ENCODE peak calls at places on chromosomes 4 and X, in eight cellular contexts. I, W, N, D, T, Y, Q and J are unnamed samples.

GRCh38 chrX:123749643-123750042 is 16.8 kb upstream of the THOC2 start:
- DNase-seq in I (no peak), W (no peak), N (no peak), D (no peak), T (no peak), Y (no peak), Q (no peak), J (no peak)

GRCh38 chrX:22399793-22400192 is 127.1 kb downstream of the CBLL2 start:
- DNase-seq in I (peak), W (peak), N (no peak), D (no peak), T (no peak), Y (no peak), Q (no peak), J (peak)

GRCh38 chr4:184324939-184325477 is 107.3 kb upstream of the ENPP6 start:
- DNase-seq in I (no peak), W (no peak), N (no peak), D (no peak), T (peak), Y (no peak), Q (no peak), J (no peak)

GRCh38 chr4:25857403-25857802 is 5.4 kb downstream of the SEL1L3 start:
- DNase-seq in I (no peak), W (no peak), N (no peak), D (no peak), T (no peak), Y (no peak), Q (peak), J (no peak)

GRCh38 chr4:2686379-2687265 is 69.5 kb downstream of the TNIP2 start:
- DNase-seq in I (no peak), W (no peak), N (no peak), D (no peak), T (no peak), Y (no peak), Q (no peak), J (no peak)

GRCh38 chr4:4388418-4388817 is 1.5 kb downstream of the NSG1 start:
- DNase-seq in I (no peak), W (no peak), N (no peak), D (no peak), T (no peak), Y (no peak), Q (no peak), J (no peak)

GRCh38 chr4:140136509-140136908 is 17.5 kb downstream of the MAML3 start:
- DNase-seq in I (no peak), W (peak), N (no peak), D (no peak), T (no peak), Y (no peak), Q (no peak), J (no peak)

GRCh38 chr4:41339812-41340809 is 83.4 kb downstream of the UCHL1 start:
- DNase-seq in I (no peak), W (peak), N (no peak), D (no peak), T (no peak), Y (no peak), Q (peak), J (no peak)

GRCh38 chrX:2707334-2707760 is 16.3 kb downstream of the CD99 start:
- DNase-seq in I (peak), W (peak), N (peak), D (peak), T (peak), Y (peak), Q (peak), J (peak)

GRCh38 chrX:151873096-151873495 is 39.6 kb upstream of the MAGEA4 start:
- DNase-seq in I (no peak), W (peak), N (no peak), D (no peak), T (no peak), Y (no peak), Q (no peak), J (no peak)

GRCh38 chr4:151887816-151888180 is 127.0 kb upstream of the GATB start:
- DNase-seq in I (no peak), W (no peak), N (no peak), D (no peak), T (no peak), Y (no peak), Q (no peak), J (no peak)

GRCh38 chr4:38728651-38729141 is 54.1 kb downstream of the TLR10 start:
- DNase-seq in I (no peak), W (no peak), N (no peak), D (no peak), T (peak), Y (peak), Q (peak), J (peak)

GRCh38 chr4:39812500-39812899 is 114.6 kb downstream of the UBE2K start:
- DNase-seq in I (no peak), W (no peak), N (no peak), D (no peak), T (no peak), Y (no peak), Q (no peak), J (no peak)

GRCh38 chr4:4762909-4763814 is 96.3 kb upstream of the MSX1 start:
- DNase-seq in I (no peak), W (peak), N (no peak), D (no peak), T (no peak), Y (no peak), Q (peak), J (peak)

GRCh38 chr4:139208404-139208945 is 31.5 kb upstream of the ELF2 start:
- DNase-seq in I (no peak), W (peak), N (no peak), D (peak), T (no peak), Y (no peak), Q (no peak), J (no peak)

GRCh38 chr4:76570141-76570989 is 135.3 kb downstream of the SHROOM3 start:
- DNase-seq in I (no peak), W (peak), N (no peak), D (no peak), T (no peak), Y (no peak), Q (no peak), J (no peak)

GRCh38 chrX:133249659-133250058 is 31.5 kb upstream of the TFDP3 start:
- DNase-seq in I (no peak), W (peak), N (no peak), D (no peak), T (no peak), Y (no peak), Q (no peak), J (no peak)

GRCh38 chr4:153538408-153539057 is 72.4 kb downstream of the TMEM131L start:
- DNase-seq in I (no peak), W (no peak), N (no peak), D (no peak), T (no peak), Y (no peak), Q (no peak), J (no peak)

GRCh38 chr4:95191537-95191936 is 357.2 kb downstream of the UNC5C start:
- DNase-seq in I (no peak), W (no peak), N (no peak), D (no peak), T (no peak), Y (no peak), Q (no peak), J (no peak)

GRCh38 chr4:95193391-95194224 is 355.2 kb downstream of the UNC5C start:
- DNase-seq in I (no peak), W (no peak), N (no peak), D (no peak), T (no peak), Y (no peak), Q (no peak), J (no peak)

GRCh38 chr4:95188701-95189401 is 359.9 kb downstream of the UNC5C start:
- DNase-seq in I (no peak), W (no peak), N (no peak), D (no peak), T (no peak), Y (no peak), Q (no peak), J (no peak)

GRCh38 chr4:95190751-95191436 is 357.9 kb downstream of the UNC5C start:
- DNase-seq in I (no peak), W (peak), N (no peak), D (no peak), T (peak), Y (no peak), Q (no peak), J (no peak)
- H3K27ac ChIP-seq in I (no peak), W (no peak), N (no peak), D (no peak), T (no peak), Y (no peak), Q (no peak), J (no peak)

GRCh38 chr4:77740480-77740879 is 78.7 kb downstream of the CNOT6L start:
- DNase-seq in I (no peak), W (no peak), N (no peak), D (no peak), T (no peak), Y (no peak), Q (no peak), J (no peak)

GRCh38 chr4:77734928-77735327 is 84.2 kb downstream of the CNOT6L start:
- DNase-seq in I (no peak), W (peak), N (peak), D (no peak), T (no peak), Y (no peak), Q (peak), J (no peak)
- H3K27ac ChIP-seq in I (no peak), W (no peak), N (no peak), D (no peak), T (no peak), Y (no peak), Q (no peak), J (no peak)

DNA sequence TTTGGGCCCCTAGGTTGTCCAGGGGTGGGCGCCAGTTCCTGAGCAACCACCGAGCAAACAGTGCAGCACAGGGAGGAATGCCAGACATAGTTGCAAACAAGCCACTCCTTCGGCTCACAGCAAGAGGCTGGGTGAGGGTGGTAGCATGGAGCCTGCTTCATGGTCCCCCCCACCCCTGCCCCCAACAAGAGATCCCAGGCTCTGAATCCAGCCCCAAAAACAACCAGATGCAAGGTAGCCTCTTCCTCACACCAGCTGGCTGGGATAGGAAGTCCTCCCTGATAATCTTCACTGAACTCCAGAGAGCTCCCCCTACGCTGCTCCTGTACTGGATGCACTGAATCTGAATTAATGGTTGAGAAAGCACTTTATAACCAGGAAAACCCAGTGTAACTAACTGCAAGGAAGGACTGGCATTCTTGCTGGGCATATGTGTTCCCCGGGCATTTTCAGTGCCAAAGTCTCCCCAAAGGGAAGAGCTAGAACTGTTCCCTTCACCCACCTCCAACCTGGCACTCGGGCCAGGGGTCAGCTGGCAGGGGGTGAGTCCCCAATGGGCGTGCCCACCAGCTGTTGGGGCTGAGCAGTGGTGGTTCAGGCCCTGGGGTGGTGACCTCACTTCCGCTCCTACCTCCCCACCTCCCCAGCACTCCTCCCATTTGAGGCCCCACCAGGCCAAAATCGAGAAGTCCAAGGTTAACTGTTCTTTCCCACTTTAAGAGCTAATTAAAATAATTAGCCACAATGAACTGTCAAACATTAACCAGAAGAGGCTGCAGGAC is 1.5 kb downstream of the ELF4 start:
- DNase-seq in I (no peak), W (no peak), N (peak), D (peak), T (no peak), Y (peak), Q (no peak), J (no peak)
- H3K27ac ChIP-seq in I (peak), W (peak), N (peak), D (peak), T (peak), Y (peak), Q (no peak), J (peak)

DNA sequence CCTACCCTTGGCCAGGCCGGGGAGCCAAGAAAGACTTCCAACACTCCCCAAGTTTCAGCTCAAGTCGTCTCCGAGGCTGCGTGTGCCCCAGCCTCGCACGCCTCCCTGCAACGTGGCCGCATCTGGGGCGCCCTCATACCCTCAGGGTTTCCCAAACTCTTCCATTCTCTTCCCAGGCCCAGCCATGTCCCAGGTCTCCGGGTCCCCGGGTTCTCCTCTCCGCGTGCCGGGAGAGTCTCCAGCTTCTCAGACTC is 312 bp upstream of the STK26 start:
- DNase-seq in I (no peak), W (no peak), N (no peak), D (no peak), T (no peak), Y (no peak), Q (no peak), J (no peak)
- H3K27ac ChIP-seq in I (peak), W (no peak), N (peak), D (no peak), T (peak), Y (peak), Q (peak), J (peak)

DNA sequence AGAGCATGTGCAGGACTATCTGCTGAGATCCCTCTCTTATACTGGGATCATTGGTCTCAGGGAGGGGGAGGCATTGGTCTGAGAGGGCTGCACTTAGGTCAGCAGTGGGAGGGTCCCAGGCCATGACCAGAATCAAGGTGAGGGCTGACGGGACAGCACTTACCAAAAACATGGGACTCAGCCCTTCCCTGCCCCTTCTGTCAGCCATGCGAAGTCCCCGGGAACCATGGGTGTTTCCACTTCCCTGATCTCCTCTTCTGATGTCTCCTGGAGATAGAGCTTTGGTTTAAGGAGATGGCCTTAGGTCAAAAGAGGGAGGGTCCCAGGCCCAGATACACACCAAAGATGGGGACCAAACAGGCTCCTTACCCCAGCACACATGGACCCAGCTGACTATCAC is 12.9 kb upstream of the HSFX1 start:
- DNase-seq in I (no peak), W (no peak), N (no peak), D (no peak), T (no peak), Y (no peak), Q (no peak), J (no peak)
- H3K27ac ChIP-seq in I (no peak), W (no peak), N (no peak), D (no peak), T (no peak), Y (no peak), Q (no peak), J (no peak)

GRCh38 chrX:79156818-79157217 is 12.3 kb downstream of the GPR174 start:
- DNase-seq in I (no peak), W (no peak), N (no peak), D (no peak), T (no peak), Y (no peak), Q (no peak), J (no peak)

GRCh38 chrX:79147477-79147876 is 3.0 kb downstream of the GPR174 start:
- DNase-seq in I (no peak), W (no peak), N (no peak), D (no peak), T (no peak), Y (no peak), Q (no peak), J (no peak)

GRCh38 chrX:79154612-79155358 is 10.3 kb downstream of the GPR174 start:
- DNase-seq in I (no peak), W (no peak), N (no peak), D (no peak), T (no peak), Y (no peak), Q (no peak), J (no peak)

DNA sequence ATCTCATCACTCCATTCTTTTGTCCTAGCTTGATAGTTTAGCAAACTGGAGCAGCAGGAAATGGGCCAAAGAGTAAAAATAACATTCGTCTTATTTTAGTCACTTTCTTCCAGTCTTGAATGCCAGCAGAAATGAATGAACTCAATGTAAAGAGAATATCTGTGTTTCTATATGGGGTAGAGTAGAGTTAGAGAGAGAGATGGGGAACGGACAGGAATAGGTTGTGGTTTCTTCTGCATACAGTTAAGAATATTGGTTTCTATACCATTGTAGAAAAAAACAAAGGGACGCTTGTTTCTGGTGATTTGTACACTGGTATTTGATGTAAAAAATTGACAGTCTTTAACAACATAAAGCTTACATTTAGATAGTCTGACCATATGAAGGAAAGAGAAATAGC is 8.9 kb downstream of the GPR174 start:
- DNase-seq in I (no peak), W (no peak), N (no peak), D (no peak), T (no peak), Y (no peak), Q (no peak), J (no peak)
- H3K27ac ChIP-seq in I (no peak), W (no peak), N (peak), D (no peak), T (no peak), Y (peak), Q (no peak), J (no peak)

GRCh38 chrX:111180750-111181240 is 84.8 kb downstream of the PAK3 start:
- DNase-seq in I (no peak), W (no peak), N (no peak), D (no peak), T (no peak), Y (no peak), Q (no peak), J (no peak)

GRCh38 chrX:111181883-111182400 is 86.0 kb downstream of the PAK3 start:
- DNase-seq in I (no peak), W (no peak), N (no peak), D (no peak), T (no peak), Y (no peak), Q (peak), J (no peak)

DNA sequence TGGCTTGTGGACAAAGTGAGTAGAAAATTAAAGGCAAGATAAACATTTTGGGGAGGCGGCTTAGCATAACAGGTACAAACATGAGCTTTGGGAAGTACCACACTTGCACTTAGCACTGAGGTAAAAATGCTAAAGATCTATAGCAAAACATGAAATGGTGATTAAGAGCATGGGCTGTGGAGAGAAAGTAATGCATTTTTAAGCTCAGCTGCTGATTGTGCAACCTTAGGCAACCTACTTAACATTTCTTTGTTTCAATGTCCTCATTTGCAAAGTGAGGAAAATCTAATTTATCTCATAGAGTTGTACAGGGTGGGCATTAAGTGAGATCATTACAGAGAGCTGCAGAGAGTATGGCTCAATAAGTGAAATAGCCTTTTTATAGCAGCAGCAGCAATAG is 86.9 kb downstream of the PAK3 start:
- DNase-seq in I (no peak), W (no peak), N (no peak), D (no peak), T (no peak), Y (no peak), Q (no peak), J (no peak)
- H3K27ac ChIP-seq in I (no peak), W (no peak), N (no peak), D (no peak), T (no peak), Y (no peak), Q (no peak), J (no peak)

GRCh38 chrX:1385824-1386223 is 6.1 kb downstream of the SLC25A6 start:
- DNase-seq in I (no peak), W (no peak), N (no peak), D (no peak), T (no peak), Y (peak), Q (no peak), J (no peak)

GRCh38 chrX:1385251-1385794 is 6.6 kb downstream of the SLC25A6 start:
- DNase-seq in I (no peak), W (no peak), N (no peak), D (no peak), T (no peak), Y (peak), Q (no peak), J (no peak)

GRCh38 chrX:1378306-1378758 is 13.6 kb downstream of the SLC25A6 start:
- DNase-seq in I (no peak), W (no peak), N (no peak), D (no peak), T (no peak), Y (peak), Q (no peak), J (no peak)

GRCh38 chrX:1384738-1385250 is 7.1 kb downstream of the SLC25A6 start:
- DNase-seq in I (no peak), W (no peak), N (no peak), D (no peak), T (no peak), Y (peak), Q (no peak), J (no peak)

DNA sequence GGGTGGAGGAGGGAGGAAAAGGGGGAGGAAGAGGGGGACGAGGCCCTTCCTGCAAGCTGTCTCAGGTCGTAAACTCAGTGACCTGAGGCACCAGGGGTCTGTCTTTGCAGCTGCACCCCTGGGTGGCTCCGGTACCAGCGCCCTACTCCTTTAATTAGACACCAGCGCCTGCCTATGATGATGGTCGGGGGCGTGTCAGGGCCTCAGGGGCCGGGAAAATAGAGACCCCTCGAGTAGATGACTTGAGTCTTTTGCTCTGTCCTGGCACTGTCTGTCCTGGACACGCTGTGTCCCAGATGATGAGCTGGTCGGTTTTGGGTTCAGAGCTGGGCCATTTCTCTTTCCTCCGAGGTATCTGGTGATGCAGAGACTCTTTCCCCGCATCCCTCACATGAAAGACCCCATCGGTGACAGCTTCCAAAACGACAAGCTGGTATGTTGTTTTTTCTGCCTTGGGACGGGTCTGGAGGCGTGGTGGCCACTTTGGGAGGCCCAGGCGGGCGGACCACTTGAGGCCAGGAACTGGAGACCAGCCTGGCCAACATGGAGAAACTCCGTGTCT is 11.2 kb downstream of the SLC25A6 start:
- DNase-seq in I (no peak), W (peak), N (no peak), D (no peak), T (no peak), Y (peak), Q (no peak), J (no peak)
- H3K27ac ChIP-seq in I (no peak), W (no peak), N (no peak), D (no peak), T (no peak), Y (peak), Q (no peak), J (no peak)